ENCODE peak calls at places on chromosome 1, in five cellular contexts. J, K, I, E and D are unnamed samples.

GRCh38 chr1:75412616-75413015 is 198.3 kb downstream of the SLC44A5 start:
- DNase-seq in J (no peak), K (no peak), I (no peak), E (no peak), D (no peak)

GRCh38 chr1:177948336-177948972 is 21.4 kb downstream of the SEC16B start:
- DNase-seq in J (peak), K (peak), I (peak), E (peak), D (peak)

GRCh38 chr1:169115891-169116585 is 9.5 kb downstream of the ATP1B1 start:
- DNase-seq in J (peak), K (no peak), I (peak), E (no peak), D (peak)

GRCh38 chr1:232622378-232622777 is 7.6 kb downstream of the SIPA1L2 start:
- DNase-seq in J (no peak), K (no peak), I (no peak), E (no peak), D (no peak)

GRCh38 chr1:152786077-152786476 is at the start of gene LCE1E:
- DNase-seq in J (no peak), K (no peak), I (no peak), E (no peak), D (no peak)

GRCh38 chr1:215241451-215241850 is 158.9 kb downstream of the KCNK2 start:
- DNase-seq in J (no peak), K (no peak), I (no peak), E (no peak), D (no peak)

GRCh38 chr1:224380003-224380402 is 23.3 kb downstream of the CNIH4 start:
- DNase-seq in J (no peak), K (no peak), I (no peak), E (no peak), D (no peak)

GRCh38 chr1:50279622-50280320 is 143.5 kb downstream of the DMRTA2 start:
- DNase-seq in J (peak), K (no peak), I (no peak), E (peak), D (peak)

GRCh38 chr1:10217748-10218441 is 7.5 kb downstream of the KIF1B start:
- DNase-seq in J (no peak), K (no peak), I (peak), E (no peak), D (no peak)

DNA sequence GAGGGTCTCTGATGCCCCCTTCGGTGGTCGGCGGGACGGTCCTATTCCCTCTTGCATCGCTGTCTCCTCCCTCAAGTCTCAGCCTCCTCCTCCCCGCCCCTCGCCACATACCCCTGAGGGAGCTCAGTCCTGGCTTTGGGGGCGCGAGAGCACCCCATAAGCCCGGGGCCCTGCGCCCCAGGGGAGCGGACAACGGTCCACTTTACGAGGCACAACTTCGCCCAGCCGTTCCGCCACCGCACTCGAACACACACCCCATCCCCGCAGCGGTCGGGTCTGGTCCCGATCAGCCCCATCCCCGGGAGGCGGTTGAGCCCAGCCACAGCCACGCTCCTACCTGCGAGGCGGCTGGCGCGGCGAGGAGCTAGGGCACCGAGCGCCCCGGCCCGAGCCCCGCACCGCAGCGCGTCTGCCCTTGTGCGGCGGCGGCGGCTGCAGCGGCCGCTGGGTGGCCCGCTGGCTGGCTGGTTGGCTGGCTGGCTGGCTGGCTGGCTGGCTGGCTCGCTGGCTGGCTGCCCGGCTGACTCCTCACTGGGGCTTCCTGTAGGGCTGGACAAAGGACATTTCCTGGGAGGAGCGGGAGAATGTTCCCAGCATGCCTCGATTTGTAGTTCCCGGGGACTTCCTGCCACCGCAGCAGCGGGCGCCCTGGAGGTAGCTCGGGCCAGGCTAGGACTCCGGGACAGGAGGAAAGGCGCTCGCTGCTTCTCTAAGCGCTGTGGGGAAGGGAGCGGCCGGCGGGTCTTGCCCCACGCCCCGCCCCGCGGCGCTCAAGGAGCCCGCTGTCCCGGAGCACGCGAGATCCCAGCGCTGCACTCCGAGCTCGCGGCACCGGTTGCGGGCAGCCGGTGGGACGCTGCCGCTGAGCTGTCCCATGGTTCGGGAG is at the start of gene ZNF697:
- DNase-seq in J (peak), K (peak), I (peak), E (peak), D (peak)
- H3K4ac ChIP-seq in J (peak), K (peak), I (peak), E (peak), D (peak)

GRCh38 chr1:16183765-16184556 is 28.1 kb upstream of the EPHA2 start:
- DNase-seq in J (no peak), K (no peak), I (no peak), E (no peak), D (no peak)
- H2BK5ac ChIP-seq in J (no peak), K (no peak), I (no peak), E (peak), D (no peak)

DNA sequence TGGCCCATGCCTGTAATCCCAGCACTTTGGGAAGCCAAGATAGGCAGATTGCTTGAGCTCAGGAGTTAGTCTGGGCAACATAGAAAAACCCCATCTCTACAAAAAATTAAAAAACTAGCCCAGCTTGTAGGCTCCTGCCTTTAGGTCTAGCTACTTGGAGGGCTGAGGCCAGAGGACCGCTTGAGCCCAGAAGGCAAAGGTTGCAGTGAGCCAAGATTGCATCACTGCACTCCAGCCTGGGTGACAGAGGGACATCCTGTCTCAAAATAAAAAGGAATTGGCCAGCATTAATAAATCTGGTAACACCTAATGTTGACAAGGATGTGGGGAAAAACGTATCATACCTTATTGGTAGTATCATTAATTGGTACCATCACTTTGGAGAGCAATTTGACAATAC is 396.2 kb downstream of the PLPP3 start:
- DNase-seq in J (no peak), K (no peak), I (no peak), E (no peak), D (no peak)
- H3K4ac ChIP-seq in J (no peak), K (no peak), I (no peak), E (no peak), D (no peak)

DNA sequence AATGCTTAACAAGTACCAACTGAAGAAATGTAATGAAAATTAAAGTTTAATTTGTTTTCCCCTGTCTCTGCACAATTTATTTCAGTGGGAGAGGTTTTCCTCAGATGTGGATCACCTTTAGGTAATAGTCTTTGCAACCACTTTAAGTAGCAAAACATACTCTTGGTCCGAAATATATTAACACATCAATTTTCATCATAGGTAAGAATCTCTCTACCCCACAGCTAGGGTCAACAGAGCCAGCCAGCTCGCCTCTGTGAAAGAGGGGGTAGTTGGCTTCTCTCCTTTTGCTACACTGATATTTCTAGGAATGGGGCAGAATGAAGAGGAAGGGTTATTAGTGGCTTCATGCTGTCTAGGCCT is 24.8 kb upstream of the MCL1 start:
- DNase-seq in J (no peak), K (no peak), I (no peak), E (no peak), D (no peak)
- H2BK5ac ChIP-seq in J (peak), K (peak), I (no peak), E (no peak), D (no peak)

DNA sequence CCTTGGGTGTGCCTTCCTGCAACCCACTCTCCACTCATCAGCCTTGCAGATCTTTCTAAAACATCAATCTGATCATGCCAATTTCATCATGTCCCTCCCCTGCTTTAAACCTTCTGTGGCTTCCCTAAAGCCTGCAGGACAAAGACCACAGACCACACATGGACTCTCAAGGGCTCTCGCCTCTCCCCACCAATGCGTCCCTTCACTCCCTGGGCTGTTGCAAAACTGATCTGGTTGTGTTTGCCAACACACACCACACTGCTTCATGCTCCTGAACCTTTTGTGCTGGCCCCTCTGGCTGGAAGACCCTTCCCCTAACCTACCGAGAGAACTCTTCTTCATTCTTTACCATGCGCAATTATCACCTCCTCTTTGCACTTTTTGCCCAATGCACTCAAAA is 72.4 kb downstream of the ITPKB start:
- DNase-seq in J (no peak), K (no peak), I (no peak), E (no peak), D (no peak)
- H3K4ac ChIP-seq in J (no peak), K (no peak), I (no peak), E (no peak), D (no peak)